ENCODE peak calls at places on chromosomes 2 and 18, in five cellular contexts. E is activated naive CD4-positive, alpha-beta T cell treated with anti-CD3 and anti-CD28 coated beads for 36 hours; F is NCI-H774; Y is omental fat pad; P is frontal cortex. H is an unnamed sample.

GRCh38 chr2:127181851-127182250 is 38.2 kb downstream of the CYP27C1 start:
- DNase-seq in E (no peak), F (no peak), Y (no peak), P (no peak), H (no peak)

GRCh38 chr2:25981596-25982272 is 563 bp downstream of the KIF3C start:
- DNase-seq in E (no peak), F (no peak), Y (no peak), P (no peak), H (peak)

GRCh38 chr2:17878222-17879136 is at the start of gene KCNS3:
- DNase-seq in E (no peak), F (peak), Y (no peak), P (peak), H (peak)

GRCh38 chr2:75053484-75054112 is 95.2 kb downstream of the POLE4 start:
- DNase-seq in E (peak), F (peak), Y (no peak), P (no peak), H (peak)

GRCh38 chr2:65096948-65097347 is 33.0 kb downstream of the RAB1A start:
- DNase-seq in E (no peak), F (no peak), Y (no peak), P (no peak), H (no peak)

GRCh38 chr18:63617049-63617995 is 26.7 kb downstream of the SERPINB4 start:
- DNase-seq in E (no peak), F (peak), Y (no peak), P (no peak), H (no peak)

GRCh38 chr2:150938586-150938985 is 323.1 kb downstream of the RBM43 start:
- DNase-seq in E (no peak), F (no peak), Y (no peak), P (no peak), H (no peak)

GRCh38 chr2:8413589-8414135 is 268.2 kb upstream of the ID2 start:
- DNase-seq in E (no peak), F (no peak), Y (no peak), P (no peak), H (no peak)

GRCh38 chr2:217858519-217859466 is 144.0 kb downstream of the TNS1 start:
- DNase-seq in E (no peak), F (no peak), Y (no peak), P (peak), H (no peak)

GRCh38 chr2:144548532-144549191 is 28.7 kb upstream of the ZEB2 start:
- DNase-seq in E (no peak), F (no peak), Y (no peak), P (no peak), H (no peak)

GRCh38 chr2:151287513-151288250 is 1.8 kb downstream of the NMI start:
- DNase-seq in E (no peak), F (no peak), Y (no peak), P (no peak), H (no peak)

GRCh38 chr18:44789704-44790103 is 109.0 kb downstream of the SETBP1 start:
- DNase-seq in E (no peak), F (no peak), Y (no peak), P (no peak), H (no peak)

GRCh38 chr2:14634223-14634884 is 1.8 kb downstream of the LRATD1 start:
- DNase-seq in E (peak), F (peak), Y (peak), P (peak), H (peak)

GRCh38 chr2:191620144-191620543 is 57.8 kb upstream of the NABP1 start:
- DNase-seq in E (peak), F (no peak), Y (no peak), P (no peak), H (no peak)

GRCh38 chr2:42640261-42640660 is 71.8 kb downstream of the MTA3 start:
- DNase-seq in E (no peak), F (no peak), Y (no peak), P (no peak), H (no peak)

GRCh38 chr2:153404792-153405191 is 73.8 kb downstream of the RPRM start:
- DNase-seq in E (no peak), F (no peak), Y (no peak), P (no peak), H (no peak)

H was measured in WTC11.